ENCODE peak calls at places on chromosomes 3 and 15, in five cellular contexts. W is endothelial cell of umbilical vein, M is GM12878, L is adrenal gland, X is HCT116. C is an unnamed sample.

GRCh38 chr15:58279106-58279505 is 140.9 kb downstream of the AQP9 start:
- DNase-seq in M (no peak), W (no peak), X (no peak), L (no peak), C (no peak)

GRCh38 chr15:89825264-89825940 is 10.8 kb upstream of the ANPEP start:
- DNase-seq in W (no peak), L (no peak), X (no peak), M (no peak), C (no peak)

GRCh38 chr15:90413411-90414379 is 25.7 kb downstream of the IQGAP1 start:
- DNase-seq in X (no peak), W (peak; percentile 54), M (no peak), L (peak; percentile 49), C (no peak)

GRCh38 chr3:5191555-5192304 is 4.2 kb downstream of the EDEM1 start:
- DNase-seq in L (no peak), W (no peak), M (no peak), X (no peak), C (peak; percentile 54)

GRCh38 chr3:9149566-9149965 is 99.9 kb downstream of the SRGAP3 start:
- DNase-seq in X (no peak), M (no peak), L (no peak), W (no peak), C (no peak)

GRCh38 chr3:148366743-148367410 is 330.8 kb upstream of the AGTR1 start:
- DNase-seq in W (no peak), X (no peak), M (no peak), L (no peak), C (peak; percentile 3)

GRCh38 chr3:122677261-122677660 is 3.4 kb upstream of the PARP14 start:
- DNase-seq in M (no peak), X (no peak), L (no peak), W (no peak), C (no peak)

GRCh38 chr15:36644156-36644896 is 64.9 kb downstream of the CDIN1 start:
- DNase-seq in W (no peak), X (no peak), M (no peak), L (no peak), C (no peak)

GRCh38 chr15:67421105-67421504 is 99.8 kb upstream of the C15orf61 start:
- DNase-seq in W (no peak), X (no peak), L (no peak), M (no peak), C (no peak)

GRCh38 chr3:99319961-99320360 is 318.4 kb upstream of the COL8A1 start:
- DNase-seq in X (no peak), L (no peak), M (no peak), W (peak; percentile 87), C (no peak)

GRCh38 chr3:60101628-60102027 is 1051.8 kb upstream of the CFAP20DC start:
- DNase-seq in L (peak; percentile 25), M (no peak), X (no peak), W (no peak), C (no peak)

GRCh38 chr15:47812436-47813109 is 95.3 kb downstream of the SEMA6D start:
- DNase-seq in M (peak; percentile 32), W (no peak), L (no peak), X (no peak), C (peak; percentile 82)

GRCh38 chr3:169094204-169094603 is 569.3 kb downstream of the MECOM start:
- DNase-seq in W (no peak), M (no peak), X (no peak), L (no peak), C (no peak)

GRCh38 chr3:141845407-141846049 is 30.9 kb upstream of the ATP1B3 start:
- DNase-seq in X (no peak), M (no peak), W (no peak), L (no peak), C (peak; percentile 14)

GRCh38 chr15:43270113-43270665 is 3.5 kb upstream of the TGM5 start:
- DNase-seq in X (no peak), L (no peak), M (no peak), W (no peak), C (no peak)

GRCh38 chr3:192862408-192863385 is 55.0 kb downstream of the MB21D2 start:
- DNase-seq in M (no peak), X (no peak), W (no peak), L (no peak), C (no peak)

GRCh38 chr3:8848696-8849131 is 79.3 kb upstream of the OXTR start:
- DNase-seq in W (peak; percentile 46), X (no peak), M (no peak), L (no peak), C (no peak)

GRCh38 chr3:5002174-5002870 is 23.1 kb downstream of the BHLHE40 start:
- DNase-seq in L (no peak), X (no peak), W (no peak), M (no peak), C (no peak)

GRCh38 chr3:52971895-52972294 is 74.0 kb downstream of the SFMBT1 start:
- DNase-seq in M (no peak), W (no peak), X (no peak), L (no peak), C (no peak)

GRCh38 chr15:48806151-48806550 is 4.7 kb downstream of the CEP152 start:
- DNase-seq in X (no peak), L (no peak), M (no peak), W (no peak), C (peak; percentile 9)

GRCh38 chr15:57861805-57862586 is 155.5 kb downstream of the POLR2M start:
- DNase-seq in W (peak; percentile 91), X (no peak), M (no peak), L (no peak), C (no peak)

GRCh38 chr3:95097493-95097892 is 1034.6 kb downstream of the NSUN3 start:
- DNase-seq in M (no peak), L (peak; percentile 24), W (no peak), X (no peak), C (no peak)

GRCh38 chr3:149247025-149247710 is 25.5 kb upstream of the CP start:
- DNase-seq in L (no peak), W (peak; percentile 55), X (no peak), M (no peak), C (no peak)

GRCh38 chr3:114627760-114628159 is 333.9 kb downstream of the TIGIT start:
- DNase-seq in W (no peak), X (no peak), L (peak; percentile 51), M (no peak), C (no peak)

GRCh38 chr3:23762214-23763039 is 43.3 kb upstream of the UBE2E1 start:
- DNase-seq in M (peak; percentile 85), L (no peak), W (no peak), X (no peak), C (peak; percentile 89)

GRCh38 chr3:30355622-30356021 is 250.8 kb upstream of the TGFBR2 start:
- DNase-seq in W (no peak), X (no peak), L (no peak), M (no peak), C (no peak)

GRCh38 chr15:96331942-96332853 is 1.7 kb downstream of the NR2F2 start:
- DNase-seq in L (peak; percentile 74), W (peak; percentile 40), M (no peak), X (no peak), C (no peak)

GRCh38 chr3:31472479-31473390 is 60.0 kb upstream of the STT3B start:
- DNase-seq in L (no peak), W (no peak), M (no peak), X (no peak), C (no peak)

DNA sequence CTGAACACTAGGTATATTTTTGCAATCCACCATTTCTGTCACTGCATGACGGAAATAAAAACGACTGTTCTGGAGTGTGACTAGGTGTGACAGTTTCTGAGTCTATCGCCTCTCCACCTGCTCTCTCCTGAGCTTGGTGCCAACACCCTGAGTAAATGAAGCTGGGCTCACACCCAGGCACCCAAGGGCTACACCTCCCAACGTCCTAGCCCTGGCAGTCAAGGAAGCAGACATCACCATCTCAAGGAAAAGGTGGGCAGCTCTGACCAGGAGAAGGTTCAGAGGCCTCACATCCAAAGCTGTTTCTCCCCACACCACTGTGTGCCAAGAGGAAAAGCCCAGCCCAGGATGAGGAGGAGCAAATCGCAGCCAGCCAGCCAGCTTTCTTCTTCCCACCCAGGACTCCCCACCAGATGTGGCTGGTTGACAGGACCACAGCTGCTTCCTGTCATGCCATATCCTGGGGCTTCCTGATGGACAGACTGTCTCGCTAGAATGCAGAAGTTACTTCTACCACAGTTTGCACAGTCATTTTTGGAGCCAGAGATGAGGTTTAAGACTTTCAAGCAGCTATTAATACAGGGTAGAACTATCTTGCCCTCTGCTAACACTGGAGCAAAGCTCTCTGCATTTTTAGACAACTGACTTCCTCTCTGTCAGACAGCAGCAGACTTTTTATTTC is 3.3 kb downstream of the SCAMP2 start:
- DNase-seq in M (peak; percentile 97), L (peak; percentile 67), X (no peak), W (peak; percentile 43), C (peak; percentile 96)
- H3K4me3 ChIP-seq in M (peak overlapping the region; percentile 93), L (no peak overlapping the region), X (no peak overlapping the region), W (no peak overlapping the region), C (peak overlapping the region; percentile 99)

GRCh38 chr3:11271986-11272904 is at the start of gene ATG7:
- DNase-seq in L (peak; percentile 98), M (peak; percentile 82), X (peak; percentile 87), W (peak; percentile 98), C (peak; percentile 97)
- TF ChIP-seq CTCF in L (peak; percentile 20), M (no peak), X (no peak), W (no peak), C (no peak)

GRCh38 chr15:63905558-63906265 is 72.0 kb upstream of the HERC1 start:
- DNase-seq in L (no peak), M (no peak), X (no peak), W (peak; percentile 83), C (peak; percentile 67)

GRCh38 chr15:63907521-63907920 is 73.8 kb upstream of the HERC1 start:
- DNase-seq in W (no peak), M (no peak), L (no peak), X (no peak), C (no peak)

GRCh38 chr15:63908281-63908680 is 74.5 kb upstream of the HERC1 start:
- DNase-seq in W (no peak), M (no peak), X (no peak), L (no peak), C (no peak)

GRCh38 chr15:63905131-63905530 is 71.4 kb upstream of the HERC1 start:
- DNase-seq in M (no peak), W (no peak), X (no peak), L (no peak), C (no peak)

DNA sequence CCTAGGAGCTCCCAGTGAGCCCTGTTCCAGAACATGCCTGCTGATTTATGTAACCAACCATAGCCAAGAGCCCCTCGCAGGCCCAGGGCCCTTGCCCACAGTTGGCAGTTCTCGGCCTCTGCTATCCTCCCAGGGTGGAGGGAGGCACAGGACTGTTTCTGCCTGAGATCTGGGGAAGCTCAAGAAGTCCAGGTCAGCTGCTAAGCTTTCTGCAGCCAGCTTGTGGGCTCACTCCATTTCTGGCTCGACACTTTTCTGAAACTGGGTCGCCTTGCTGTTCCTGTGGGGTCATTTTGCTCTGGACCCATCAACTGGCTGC is 72.5 kb upstream of the HERC1 start:
- DNase-seq in W (no peak), M (no peak), X (no peak), L (peak; percentile 17), C (no peak)
- H3K4me3 ChIP-seq in W (no peak overlapping the region), M (no peak overlapping the region), X (no peak overlapping the region), L (no peak overlapping the region), C (no peak overlapping the region)

GRCh38 chr15:69701198-69701597 is 248.6 kb downstream of the RPLP1 start:
- DNase-seq in L (no peak), W (no peak), M (no peak), X (no peak), C (no peak)

GRCh38 chr15:69700380-69700779 is 247.8 kb downstream of the RPLP1 start:
- DNase-seq in M (no peak), W (no peak), X (no peak), L (no peak), C (no peak)

GRCh38 chr15:69703495-69704187 is 251.0 kb downstream of the RPLP1 start:
- DNase-seq in W (peak; percentile 56), L (no peak), X (no peak), M (no peak), C (no peak)

GRCh38 chr15:69704685-69705084 is 252.1 kb downstream of the RPLP1 start:
- DNase-seq in M (no peak), X (no peak), W (no peak), L (no peak), C (no peak)

GRCh38 chr15:69704229-69704628 is 251.6 kb downstream of the RPLP1 start:
- DNase-seq in M (no peak), X (no peak), L (no peak), W (no peak), C (no peak)
- TF ChIP-seq CTCF in M (no peak), X (no peak), L (no peak), W (no peak), C (no peak)